ENCODE peak calls at places on chromosomes 16 and 17, in ten cellular contexts. S is mesothelial cell of epicardium; F is fibroblast of the aortic adventitia; O is nephron progenitor cell; A is Caco-2; X is HL-60; V is Peyer's patch; Y is CD4-positive, alpha-beta T cell; E is mucosa of descending colon; U is body of pancreas. N is an unnamed sample.

GRCh38 chr16:81172769-81173658 is 65.5 kb upstream of the BCO1 start:
- DNase-seq in S (no peak), F (no peak), O (no peak), A (no peak), X (no peak), V (no peak), Y (no peak), E (no peak), U (no peak), N (no peak)

GRCh38 chr16:55478827-55479559 is at the start of gene MMP2:
- DNase-seq in S (peak), F (peak), O (peak), A (no peak), X (peak), V (peak), Y (no peak), E (peak), U (peak), N (no peak)

GRCh38 chr16:66874079-66874775 is 6.1 kb upstream of the PDP2 start:
- DNase-seq in S (no peak), F (peak), O (no peak), A (no peak), X (no peak), V (no peak), Y (no peak), E (no peak), U (no peak), N (no peak)

GRCh38 chr16:74742051-74742481 is 32.6 kb downstream of the FA2H start:
- DNase-seq in S (no peak), F (peak), O (peak), A (no peak), X (no peak), V (peak), Y (no peak), E (no peak), U (no peak), N (peak)

GRCh38 chr16:57377080-57377841 is 5.0 kb downstream of the CX3CL1 start:
- DNase-seq in S (no peak), F (no peak), O (no peak), A (no peak), X (no peak), V (no peak), Y (no peak), E (peak), U (no peak), N (no peak)

GRCh38 chr16:59088401-59088800 is 354.3 kb upstream of the GOT2 start:
- DNase-seq in S (no peak), F (peak), O (no peak), A (no peak), X (no peak), V (no peak), Y (no peak), E (no peak), U (no peak), N (no peak)

GRCh38 chr17:53092072-53092471 is 730.7 kb upstream of the KIF2B start:
- DNase-seq in S (no peak), F (no peak), O (no peak), A (no peak), X (no peak), V (no peak), Y (no peak), E (no peak), U (no peak), N (no peak)

GRCh38 chr16:49959552-49960277 is 65.3 kb upstream of the CNEP1R1 start:
- DNase-seq in S (peak), F (no peak), O (no peak), A (no peak), X (no peak), V (no peak), Y (no peak), E (no peak), U (no peak), N (no peak)

GRCh38 chr16:69496376-69496775 is 69.4 kb upstream of the NFAT5 start:
- DNase-seq in S (no peak), F (no peak), O (no peak), A (peak), X (no peak), V (no peak), Y (no peak), E (no peak), U (no peak), N (no peak)

GRCh38 chr16:27424772-27425498 is 23.0 kb downstream of the IL21R start:
- DNase-seq in S (no peak), F (no peak), O (no peak), A (no peak), X (no peak), V (no peak), Y (no peak), E (no peak), U (no peak), N (peak)

GRCh38 chr16:77219437-77219836 is 20.2 kb downstream of the SYCE1L start:
- DNase-seq in S (no peak), F (no peak), O (no peak), A (no peak), X (no peak), V (no peak), Y (no peak), E (no peak), U (no peak), N (no peak)

GRCh38 chr16:58515871-58516767 is 802 bp downstream of the SETD6 start:
- DNase-seq in S (no peak), F (no peak), O (peak), A (peak), X (peak), V (peak), Y (peak), E (peak), U (peak), N (no peak)

GRCh38 chr16:2595376-2596200 is 57.8 kb downstream of the PDPK1 start:
- DNase-seq in S (no peak), F (no peak), O (no peak), A (no peak), X (no peak), V (no peak), Y (no peak), E (peak), U (no peak), N (no peak)

GRCh38 chr17:42676424-42677011 is at the start of gene PLEKHH3:
- DNase-seq in S (peak), F (no peak), O (no peak), A (no peak), X (no peak), V (no peak), Y (no peak), E (no peak), U (no peak), N (no peak)
- TF ChIP-seq CTCF in S (no peak), F (peak), O (no peak), A (peak), X (no peak), V (no peak), Y (no peak), E (no peak), U (peak), N (peak)

GRCh38 chr16:31360296-31360695 is 5.3 kb downstream of the ITGAX start:
- DNase-seq in S (no peak), F (no peak), O (no peak), A (no peak), X (peak), V (peak), Y (no peak), E (no peak), U (peak), N (no peak)

GRCh38 chr16:31361201-31362110 is 6.5 kb downstream of the ITGAX start:
- DNase-seq in S (no peak), F (no peak), O (no peak), A (no peak), X (no peak), V (peak), Y (no peak), E (no peak), U (no peak), N (no peak)

GRCh38 chr16:31365131-31365865 is 10.3 kb downstream of the ITGAX start:
- DNase-seq in S (no peak), F (no peak), O (no peak), A (no peak), X (no peak), V (no peak), Y (no peak), E (no peak), U (no peak), N (no peak)

GRCh38 chr16:31362476-31363405 is 7.8 kb downstream of the ITGAX start:
- DNase-seq in S (no peak), F (no peak), O (no peak), A (no peak), X (no peak), V (peak), Y (no peak), E (no peak), U (no peak), N (no peak)

GRCh38 chr16:31363721-31364120 is 8.7 kb downstream of the ITGAX start:
- DNase-seq in S (no peak), F (no peak), O (no peak), A (no peak), X (no peak), V (peak), Y (no peak), E (no peak), U (no peak), N (no peak)
- TF ChIP-seq CTCF in S (no peak), F (no peak), O (no peak), A (no peak), X (no peak), V (no peak), Y (no peak), E (no peak), U (no peak), N (no peak)

DNA sequence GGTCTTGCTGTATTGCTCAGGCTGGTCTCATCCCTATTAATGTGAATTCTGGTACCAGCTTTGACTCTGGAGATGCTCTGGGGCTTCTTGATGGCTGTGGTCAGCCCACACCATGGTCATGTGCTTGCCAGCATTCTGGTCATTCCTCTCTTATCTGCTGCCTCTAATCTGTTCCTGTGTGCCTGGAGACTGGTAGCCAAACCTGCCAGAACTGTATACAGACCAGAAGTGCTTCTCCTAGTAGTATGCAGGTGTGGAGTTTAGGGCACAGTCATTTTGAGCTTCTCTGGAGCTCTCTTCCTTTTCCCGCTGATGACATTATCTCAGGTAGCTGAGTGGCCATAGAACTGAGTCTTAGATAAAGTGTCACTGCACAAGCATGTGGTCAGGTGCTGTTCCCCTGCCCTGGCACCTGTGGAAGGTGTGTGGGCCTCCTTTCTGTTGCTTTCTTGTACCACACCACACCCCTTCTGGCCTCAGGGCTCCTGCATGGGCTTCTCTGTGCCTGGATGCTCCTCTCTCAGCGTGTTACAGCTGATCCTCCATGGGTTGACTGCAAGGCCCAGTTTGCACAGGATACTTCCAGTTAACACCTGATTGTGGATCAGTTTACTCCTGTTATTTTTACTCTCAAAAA is 162.7 kb downstream of the SPECC1 start:
- DNase-seq in S (no peak), F (peak), O (no peak), A (peak), X (no peak), V (no peak), Y (no peak), E (no peak), U (peak), N (no peak)
- TF ChIP-seq CTCF in S (no peak), F (no peak), O (no peak), A (no peak), X (no peak), V (no peak), Y (no peak), E (no peak), U (no peak), N (no peak)

DNA sequence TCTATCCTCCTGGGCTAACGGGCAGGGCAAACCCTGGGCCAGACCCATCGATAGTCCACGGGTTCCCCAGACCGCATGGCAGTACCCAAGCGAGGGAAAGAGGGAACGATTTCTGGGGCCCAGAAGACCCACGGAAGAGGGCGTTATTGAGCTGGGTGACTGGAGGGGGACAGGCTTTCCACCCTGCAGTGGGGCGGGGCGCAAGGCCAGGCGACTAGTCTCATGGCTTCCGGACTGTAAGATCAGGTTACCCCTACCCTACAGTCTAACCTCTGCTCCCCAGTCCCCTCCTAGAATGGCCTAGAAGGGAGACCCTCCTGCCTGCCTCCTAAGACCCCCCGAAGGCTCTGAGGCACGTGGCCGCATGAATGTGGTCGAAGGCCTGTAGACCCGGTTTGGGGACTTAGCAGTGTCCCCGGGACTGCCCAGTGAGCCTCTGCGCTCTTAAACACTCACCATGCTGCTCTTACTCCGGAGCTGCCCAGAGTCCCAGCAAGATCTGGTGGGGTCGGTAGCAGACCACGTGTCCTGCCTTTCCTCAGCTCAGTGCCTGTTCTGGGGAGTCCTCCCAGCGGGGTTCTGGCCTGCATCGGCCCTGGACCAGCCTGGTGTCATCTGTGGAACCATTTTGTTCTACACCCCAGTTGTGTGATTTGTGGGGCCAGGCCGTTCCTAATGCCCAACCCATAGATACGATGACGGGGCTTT is 13.1 kb upstream of the AURKB start:
- DNase-seq in S (peak), F (no peak), O (peak), A (peak), X (peak), V (peak), Y (peak), E (peak), U (peak), N (no peak)
- TF ChIP-seq CTCF in S (no peak), F (no peak), O (no peak), A (no peak), X (no peak), V (no peak), Y (no peak), E (no peak), U (peak), N (peak)